ENCODE peak calls at places on chromosomes 2 and 18, in eight cellular contexts. L, V, J, D, A, N, B and W are unnamed samples.

GRCh38 chr2:41999882-42000281 is 47.9 kb upstream of the PKDCC start:
- DNase-seq in V (no peak), B (no peak), D (no peak), L (no peak), A (no peak), J (no peak), N (no peak), W (no peak)

GRCh38 chr18:3015203-3015590 is 2.3 kb upstream of the LPIN2 start:
- DNase-seq in J (no peak), V (peak; percentile 84), D (no peak), N (no peak), A (no peak), B (peak; percentile 71), L (peak; percentile 76), W (peak; percentile 79)

GRCh38 chr2:43000242-43001054 is 208.1 kb upstream of the HAAO start:
- DNase-seq in N (no peak), B (no peak), L (no peak), A (no peak), D (no peak), J (no peak), V (no peak), W (no peak)

GRCh38 chr2:6554403-6554802 is 311.3 kb downstream of the CMPK2 start:
- DNase-seq in B (no peak), L (no peak), N (no peak), A (no peak), V (no peak), J (no peak), D (no peak), W (no peak)

GRCh38 chr2:8168876-8169275 is 513.0 kb upstream of the ID2 start:
- DNase-seq in V (no peak), J (no peak), B (peak; percentile 67), A (no peak), L (no peak), D (no peak), N (no peak), W (peak; percentile 16)

GRCh38 chr2:50225021-50225928 is 806.7 kb downstream of the NRXN1 start:
- DNase-seq in V (no peak), B (no peak), L (no peak), N (no peak), D (no peak), A (no peak), J (no peak), W (no peak)

GRCh38 chr18:24915547-24915946 is 436.4 kb downstream of the ZNF521 start:
- DNase-seq in V (no peak), A (no peak), J (no peak), B (no peak), L (no peak), D (no peak), N (no peak), W (peak; percentile 11)

GRCh38 chr2:3207091-3207491 is 170.5 kb downstream of the EIPR1 start:
- DNase-seq in A (no peak), V (no peak), B (no peak), J (no peak), D (no peak), L (no peak), N (no peak), W (no peak)

GRCh38 chr18:12236934-12237832 is 17.0 kb upstream of the CIDEA start:
- DNase-seq in B (peak; percentile 56), N (no peak), L (peak; percentile 46), V (peak; percentile 84), D (peak; percentile 35), J (peak; percentile 82), A (peak; percentile 90), W (peak; percentile 73)

GRCh38 chr2:39772086-39772811 is 6.8 kb downstream of the THUMPD2 start:
- DNase-seq in B (peak; percentile 51), V (peak; percentile 27), L (no peak), D (no peak), A (no peak), J (no peak), N (no peak), W (peak; percentile 33)

GRCh38 chr2:47072728-47073191 is 82.3 kb downstream of the STPG4 start:
- DNase-seq in D (no peak), V (no peak), J (no peak), A (no peak), L (no peak), B (no peak), N (no peak), W (no peak)

GRCh38 chr2:174835797-174836255 is 71.6 kb upstream of the CHRNA1 start:
- DNase-seq in B (peak; percentile 66), A (no peak), V (no peak), J (no peak), N (no peak), L (peak; percentile 32), D (no peak), W (peak; percentile 95)

GRCh38 chr2:229003256-229003655 is 267.8 kb downstream of the PID1 start:
- DNase-seq in B (peak; percentile 46), D (no peak), J (no peak), V (no peak), N (no peak), L (no peak), A (no peak), W (no peak)

GRCh38 chr2:241559489-241560180 is 1.1 kb downstream of the BOK start:
- DNase-seq in D (no peak), L (no peak), V (peak; percentile 77), B (peak; percentile 53), J (no peak), A (no peak), N (no peak), W (peak; percentile 63)

GRCh38 chr2:42895134-42895795 is 102.9 kb upstream of the HAAO start:
- DNase-seq in L (no peak), A (no peak), V (no peak), B (no peak), D (no peak), J (no peak), N (no peak), W (no peak)

GRCh38 chr2:112153179-112153490 is 14.9 kb downstream of the FBLN7 start:
- DNase-seq in J (no peak), A (peak; percentile 32), V (no peak), N (no peak), B (no peak), L (no peak), D (no peak), W (no peak)

GRCh38 chr2:67867735-67868134 is 195.1 kb downstream of the C1D start:
- DNase-seq in N (no peak), V (peak; percentile 21), D (no peak), J (no peak), B (peak; percentile 37), A (no peak), L (peak; percentile 77), W (no peak)

GRCh38 chr2:15107137-15107536 is 454.0 kb downstream of the NBAS start:
- DNase-seq in N (no peak), B (peak; percentile 3), V (no peak), A (no peak), L (no peak), D (no peak), J (no peak), W (no peak)

GRCh38 chr2:10331702-10332401 is 29.1 kb downstream of the HPCAL1 start:
- DNase-seq in L (no peak), N (no peak), V (no peak), D (peak; percentile 45), J (no peak), A (no peak), B (no peak), W (no peak)

GRCh38 chr2:212940816-212941215 is 210.6 kb downstream of the IKZF2 start:
- DNase-seq in N (no peak), B (peak; percentile 55), D (no peak), V (no peak), A (no peak), J (no peak), L (peak; percentile 10), W (peak; percentile 66)

GRCh38 chr18:21298351-21298750 is 56.3 kb downstream of the GREB1L start:
- DNase-seq in N (no peak), D (no peak), A (no peak), V (no peak), J (no peak), B (no peak), L (no peak), W (no peak)

GRCh38 chr18:13222371-13223281 is 4.1 kb downstream of the LDLRAD4 start:
- DNase-seq in N (no peak), L (peak; percentile 66), B (peak; percentile 40), D (no peak), A (peak; percentile 70), V (no peak), J (peak; percentile 16), W (no peak)